ENCODE peak calls at places on chromosomes 7 and 10, in four cellular contexts. One of them, this sample, is unnamed.

GRCh38 chr10:10431422-10432066 is 586.1 kb upstream of the CELF2 start:
- DNase-seq in GM10248: no peak
- DNase-seq in neural crest cell: no peak
- DNase-seq in hepatocyte: no peak
- DNase-seq in this sample: no peak

GRCh38 chr7:151185762-151186639 is 1.0 kb downstream of the ASB10 start:
- DNase-seq in GM10248: no peak
- DNase-seq in neural crest cell: no peak
- DNase-seq in hepatocyte: no peak
- DNase-seq in this sample: no peak

GRCh38 chr10:102752934-102753664 is 9.4 kb downstream of the WBP1L start:
- DNase-seq in neural crest cell: no peak
- DNase-seq in hepatocyte: peak
- DNase-seq in GM10248: peak
- DNase-seq in this sample: no peak

GRCh38 chr7:23058412-23059096 is 44.6 kb upstream of the HYCC1 start:
- DNase-seq in neural crest cell: no peak
- DNase-seq in GM10248: no peak
- DNase-seq in hepatocyte: no peak
- DNase-seq in this sample: no peak

GRCh38 chr7:29265208-29265923 is 70.8 kb downstream of the CHN2 start:
- DNase-seq in neural crest cell: no peak
- DNase-seq in hepatocyte: no peak
- DNase-seq in GM10248: no peak
- DNase-seq in this sample: no peak

GRCh38 chr10:13074562-13075451 is 25.2 kb upstream of the OPTN start:
- DNase-seq in hepatocyte: peak
- DNase-seq in GM10248: peak
- DNase-seq in neural crest cell: peak
- DNase-seq in this sample: no peak

GRCh38 chr10:35372329-35372728 is 36.0 kb downstream of the CCNY start:
- DNase-seq in GM10248: no peak
- DNase-seq in neural crest cell: no peak
- DNase-seq in hepatocyte: no peak
- DNase-seq in this sample: no peak

GRCh38 chr10:102408728-102409603 is 9.6 kb downstream of the PSD start:
- DNase-seq in neural crest cell: peak
- DNase-seq in GM10248: peak
- DNase-seq in hepatocyte: peak
- DNase-seq in this sample: no peak

GRCh38 chr7:41702635-41703371 is at the start of gene INHBA:
- DNase-seq in hepatocyte: peak
- DNase-seq in GM10248: no peak
- DNase-seq in neural crest cell: no peak
- DNase-seq in this sample: no peak

GRCh38 chr7:28739826-28740225 is 218.3 kb downstream of the TRIL start:
- DNase-seq in hepatocyte: no peak
- DNase-seq in GM10248: no peak
- DNase-seq in neural crest cell: no peak
- DNase-seq in this sample: no peak

GRCh38 chr7:64876792-64877713 is 26.0 kb upstream of the ZNF273 start:
- DNase-seq in neural crest cell: peak
- DNase-seq in GM10248: peak
- DNase-seq in hepatocyte: peak
- DNase-seq in this sample: peak

GRCh38 chr10:131892817-131893675 is 7.8 kb upstream of the PPP2R2D start:
- DNase-seq in neural crest cell: no peak
- DNase-seq in GM10248: no peak
- DNase-seq in hepatocyte: no peak
- DNase-seq in this sample: peak

GRCh38 chr7:45111298-45112223 is at the start of gene TBRG4:
- DNase-seq in neural crest cell: peak
- DNase-seq in GM10248: peak
- DNase-seq in hepatocyte: peak
- DNase-seq in this sample: peak
- TF ChIP-seq CTCF in neural crest cell: peak
- TF ChIP-seq CTCF in GM10248: peak
- TF ChIP-seq CTCF in hepatocyte: peak
- TF ChIP-seq CTCF in this sample: peak

GRCh38 chr10:1180836-1181235 is 124.7 kb downstream of the WDR37 start:
- DNase-seq in hepatocyte: no peak
- DNase-seq in GM10248: no peak
- DNase-seq in neural crest cell: no peak
- DNase-seq in this sample: peak
- TF ChIP-seq CTCF in hepatocyte: no peak
- TF ChIP-seq CTCF in GM10248: no peak
- TF ChIP-seq CTCF in neural crest cell: no peak
- TF ChIP-seq CTCF in this sample: no peak

GRCh38 chr7:13673290-13673689 is 316.2 kb downstream of the ETV1 start:
- DNase-seq in GM10248: no peak
- DNase-seq in neural crest cell: no peak
- DNase-seq in hepatocyte: no peak
- DNase-seq in this sample: peak
- TF ChIP-seq CTCF in GM10248: no peak
- TF ChIP-seq CTCF in neural crest cell: no peak
- TF ChIP-seq CTCF in hepatocyte: no peak
- TF ChIP-seq CTCF in this sample: no peak

GRCh38 chr10:55668326-55668922 is 692.6 kb downstream of the ZWINT start:
- DNase-seq in hepatocyte: peak
- DNase-seq in neural crest cell: no peak
- DNase-seq in GM10248: no peak
- DNase-seq in this sample: no peak
- TF ChIP-seq CTCF in hepatocyte: peak
- TF ChIP-seq CTCF in neural crest cell: peak
- TF ChIP-seq CTCF in GM10248: peak
- TF ChIP-seq CTCF in this sample: peak